ENCODE peak calls at places on chromosomes 12 and 14, in eight cellular contexts. G, V, S, X, W, L, J and T are unnamed samples.

GRCh38 chr12:112350593-112351592 is 31.3 kb downstream of the HECTD4 start:
- DNase-seq in G (no peak), V (no peak), S (no peak), X (no peak), W (no peak), L (no peak), J (no peak), T (no peak)

GRCh38 chr14:89330236-89331002 is 86.6 kb downstream of the FOXN3 start:
- DNase-seq in G (peak), V (no peak), S (no peak), X (peak), W (no peak), L (no peak), J (no peak), T (no peak)

GRCh38 chr12:111687255-111687654 is 1.4 kb downstream of the ACAD10 start:
- DNase-seq in G (no peak), V (no peak), S (peak), X (no peak), W (no peak), L (no peak), J (no peak), T (peak)

GRCh38 chr12:113850309-113851056 is 115.6 kb downstream of the RBM19 start:
- DNase-seq in G (peak), V (no peak), S (no peak), X (peak), W (no peak), L (peak), J (no peak), T (no peak)

GRCh38 chr12:91786490-91787272 is 359.0 kb downstream of the BTG1 start:
- DNase-seq in G (no peak), V (no peak), S (no peak), X (no peak), W (no peak), L (no peak), J (no peak), T (no peak)

GRCh38 chr12:19171731-19172130 is 42.2 kb downstream of the PLEKHA5 start:
- DNase-seq in G (no peak), V (no peak), S (peak), X (peak), W (no peak), L (no peak), J (no peak), T (no peak)

GRCh38 chr14:50542941-50543418 is 10.6 kb upstream of the MAP4K5 start:
- DNase-seq in G (no peak), V (no peak), S (peak), X (peak), W (peak), L (no peak), J (peak), T (peak)

GRCh38 chr14:50964683-50965390 is 20.6 kb upstream of the PYGL start:
- DNase-seq in G (peak), V (peak), S (peak), X (peak), W (no peak), L (no peak), J (no peak), T (no peak)

GRCh38 chr14:22185191-22185590 is 403.8 kb downstream of the DAD1 start:
- DNase-seq in G (no peak), V (peak), S (no peak), X (peak), W (no peak), L (no peak), J (no peak), T (no peak)

GRCh38 chr12:112551681-112552080 is 132.9 kb downstream of the PTPN11 start:
- DNase-seq in G (no peak), V (no peak), S (no peak), X (no peak), W (no peak), L (no peak), J (no peak), T (no peak)

GRCh38 chr14:68379510-68380303 is 413.2 kb downstream of the ZFP36L1 start:
- DNase-seq in G (no peak), V (no peak), S (no peak), X (peak), W (no peak), L (no peak), J (peak), T (no peak)

GRCh38 chr12:111636209-111636928 is 37.3 kb upstream of the ATXN2 start:
- DNase-seq in G (peak), V (peak), S (no peak), X (peak), W (no peak), L (no peak), J (no peak), T (no peak)